ENCODE peak calls at places on chromosomes 5 and 9, in eight cellular contexts. B is RPMI8226, Y is sigmoid colon, F is neural crest cell, O is COR-L47, C is AG09309, X is SHP77, Z is SW 1271. T is an unnamed sample.

GRCh38 chr5:65262094-65262493 is 219.6 kb downstream of the ADAMTS6 start:
- DNase-seq in B (peak), Y (no peak), F (no peak), O (peak), C (no peak), X (peak), Z (no peak), T (no peak)

GRCh38 chr5:132655821-132656773 is 1.9 kb upstream of the IL13 start:
- DNase-seq in B (no peak), Y (no peak), F (no peak), O (no peak), C (no peak), X (no peak), Z (no peak), T (no peak)

GRCh38 chr9:32875242-32875641 is 91.9 kb downstream of the TMEM215 start:
- DNase-seq in B (no peak), Y (no peak), F (no peak), O (no peak), C (no peak), X (no peak), Z (no peak), T (no peak)

GRCh38 chr5:13866792-13867191 is 77.7 kb downstream of the DNAH5 start:
- DNase-seq in B (peak), Y (no peak), F (peak), O (no peak), C (no peak), X (no peak), Z (no peak), T (no peak)

GRCh38 chr9:121440265-121440664 is 59.4 kb downstream of the GGTA1 start:
- DNase-seq in B (peak), Y (no peak), F (no peak), O (no peak), C (no peak), X (peak), Z (no peak), T (no peak)

GRCh38 chr5:156497816-156498215 is 170.9 kb downstream of the SGCD start:
- DNase-seq in B (no peak), Y (no peak), F (no peak), O (no peak), C (no peak), X (no peak), Z (no peak), T (no peak)

GRCh38 chr9:129557192-129558036 is 63.5 kb downstream of the C9orf50 start:
- DNase-seq in B (no peak), Y (no peak), F (peak), O (no peak), C (peak), X (no peak), Z (peak), T (no peak)

GRCh38 chr9:124030969-124031451 is 19.4 kb downstream of the LHX2 start:
- DNase-seq in B (no peak), Y (no peak), F (no peak), O (no peak), C (peak), X (no peak), Z (no peak), T (no peak)

GRCh38 chr5:163104496-163104895 is 332.9 kb upstream of the CCNG1 start:
- DNase-seq in B (no peak), Y (no peak), F (no peak), O (no peak), C (no peak), X (peak), Z (no peak), T (no peak)

GRCh38 chr9:136095495-136096058 is 488 bp upstream of the NACC2 start:
- DNase-seq in B (peak), Y (no peak), F (no peak), O (no peak), C (no peak), X (no peak), Z (no peak), T (no peak)

GRCh38 chr5:172789687-172790495 is 18.9 kb upstream of the DUSP1 start:
- DNase-seq in B (no peak), Y (peak), F (no peak), O (no peak), C (no peak), X (no peak), Z (no peak), T (peak)

GRCh38 chr9:126706698-126707053 is 92.9 kb downstream of the LMX1B start:
- DNase-seq in B (no peak), Y (no peak), F (no peak), O (no peak), C (no peak), X (no peak), Z (no peak), T (no peak)

GRCh38 chr5:124951676-124952075 is 205.2 kb upstream of the ZNF608 start:
- DNase-seq in B (peak), Y (no peak), F (no peak), O (no peak), C (no peak), X (no peak), Z (no peak), T (no peak)

GRCh38 chr5:71482132-71482531 is 26.7 kb downstream of the BDP1 start:
- DNase-seq in B (no peak), Y (no peak), F (no peak), O (peak), C (no peak), X (peak), Z (no peak), T (no peak)

GRCh38 chr5:179393078-179393477 is 47.8 kb upstream of the ADAMTS2 start:
- DNase-seq in B (no peak), Y (peak), F (no peak), O (no peak), C (peak), X (no peak), Z (peak), T (no peak)

GRCh38 chr5:94508421-94509148 is 109.8 kb downstream of the KIAA0825 start:
- DNase-seq in B (no peak), Y (no peak), F (no peak), O (peak), C (no peak), X (no peak), Z (no peak), T (no peak)

GRCh38 chr5:147918101-147918500 is 11.8 kb upstream of the C5orf46 start:
- DNase-seq in B (no peak), Y (no peak), F (no peak), O (no peak), C (no peak), X (no peak), Z (no peak), T (no peak)

GRCh38 chr5:1753490-1753889 is 46.1 kb downstream of the MRPL36 start:
- DNase-seq in B (no peak), Y (peak), F (no peak), O (no peak), C (no peak), X (no peak), Z (no peak), T (no peak)

GRCh38 chr5:94711785-94712184 is 93.3 kb downstream of the SLF1 start:
- DNase-seq in B (no peak), Y (no peak), F (no peak), O (no peak), C (no peak), X (no peak), Z (no peak), T (no peak)

GRCh38 chr9:129291041-129291501 is 113.0 kb upstream of the IER5L start:
- DNase-seq in B (no peak), Y (peak), F (no peak), O (no peak), C (no peak), X (no peak), Z (no peak), T (no peak)

GRCh38 chr5:171676286-171676944 is 109.2 kb upstream of the SMIM23 start:
- DNase-seq in B (peak), Y (no peak), F (no peak), O (no peak), C (no peak), X (no peak), Z (no peak), T (peak)